ENCODE peak calls at places on chromosomes 6 and 20, in eight cellular contexts. W is cardiac fibroblast; D is amniotic stem cell; K is ovary; M is NCI-H2171; R is NCI-H1694 treated with DMSO at 0.1 percent for 48 hours; X is cardiac muscle cell; L is effector CD8-positive, alpha-beta T cell. C is an unnamed sample.
A peak's percentile ranks its signal among the peaks of the same experiment; 100 is the strongest.

GRCh38 chr6:168765710-168766109 is 324.7 kb downstream of the SMOC2 start:
- DNase-seq in W (no peak), D (no peak), K (no peak), M (no peak), R (no peak), X (no peak), L (no peak), C (no peak)

GRCh38 chr6:137879301-137879700 is 12.2 kb downstream of the TNFAIP3 start:
- DNase-seq in W (no peak), D (no peak), K (no peak), M (no peak), R (no peak), X (no peak), L (no peak), C (no peak)

GRCh38 chr20:38601216-38602184 is at the start of gene ARHGAP40:
- DNase-seq in W (no peak), D (no peak), K (no peak), M (peak; percentile 11), R (no peak), X (no peak), L (no peak), C (no peak)

GRCh38 chr20:10225439-10226080 is 6.9 kb downstream of the SNAP25 start:
- DNase-seq in W (no peak), D (no peak), K (no peak), M (peak; percentile 30), R (peak; percentile 33), X (peak; percentile 9), L (no peak), C (peak; percentile 61)

GRCh38 chr6:105374010-105374420 is 28.9 kb downstream of the PREP start:
- DNase-seq in W (peak; percentile 77), D (no peak), K (no peak), M (no peak), R (no peak), X (peak; percentile 46), L (no peak), C (no peak)

GRCh38 chr6:137277971-137278602 is 58.9 kb upstream of the IFNGR1 start:
- DNase-seq in W (peak; percentile 81), D (peak; percentile 45), K (no peak), M (no peak), R (no peak), X (peak; percentile 45), L (no peak), C (no peak)

GRCh38 chr6:7518853-7519252 is 22.6 kb upstream of the DSP start:
- DNase-seq in W (no peak), D (no peak), K (no peak), M (no peak), R (no peak), X (no peak), L (no peak), C (no peak)

GRCh38 chr6:49934770-49935169 is 29.2 kb downstream of the DEFB114 start:
- DNase-seq in W (no peak), D (no peak), K (no peak), M (no peak), R (no peak), X (no peak), L (no peak), C (no peak)

GRCh38 chr6:73528897-73529296 is 8.1 kb upstream of the EEF1A1 start:
- DNase-seq in W (no peak), D (no peak), K (no peak), M (no peak), R (no peak), X (no peak), L (no peak), C (no peak)

GRCh38 chr20:62489186-62489939 is 13.6 kb upstream of the GATA5 start:
- DNase-seq in W (no peak), D (no peak), K (no peak), M (no peak), R (no peak), X (no peak), L (no peak), C (no peak)

GRCh38 chr6:21836772-21837460 is 243.4 kb downstream of the SOX4 start:
- DNase-seq in W (no peak), D (no peak), K (no peak), M (no peak), R (no peak), X (no peak), L (no peak), C (no peak)

GRCh38 chr6:87682310-87682709 is 19.7 kb downstream of the AKIRIN2 start:
- DNase-seq in W (no peak), D (no peak), K (no peak), M (no peak), R (no peak), X (no peak), L (no peak), C (no peak)

GRCh38 chr20:46784450-46785127 is 75.1 kb downstream of the SLC2A10 start:
- DNase-seq in W (peak; percentile 9), D (no peak), K (no peak), M (no peak), R (no peak), X (peak; percentile 5), L (no peak), C (no peak)

GRCh38 chr6:2738373-2738979 is 12.2 kb downstream of the MYLK4 start:
- DNase-seq in W (peak; percentile 72), D (peak; percentile 56), K (no peak), M (peak; percentile 25), R (peak; percentile 51), X (peak; percentile 79), L (peak; percentile 14), C (peak; percentile 87)

GRCh38 chr6:29892696-29893095 is 49.6 kb upstream of the HLA-A start:
- DNase-seq in W (no peak), D (no peak), K (no peak), M (no peak), R (no peak), X (no peak), L (no peak), C (peak; percentile 18)

GRCh38 chr20:38569747-38570519 is 11.1 kb upstream of the ADIG start:
- DNase-seq in W (no peak), D (no peak), K (no peak), M (no peak), R (no peak), X (no peak), L (no peak), C (no peak)

GRCh38 chr6:139129284-139129683 is 5.6 kb upstream of the HECA start:
- DNase-seq in W (no peak), D (no peak), K (no peak), M (no peak), R (no peak), X (peak; percentile 83), L (no peak), C (no peak)

GRCh38 chr6:37512400-37512958 is 12.8 kb upstream of the CCDC167 start:
- DNase-seq in W (no peak), D (no peak), K (no peak), M (no peak), R (no peak), X (no peak), L (no peak), C (no peak)

C was measured in G401.